ENCODE peak calls at places on chromosomes 1 and 21, in six cellular contexts. T, N, W, B, F and M are unnamed samples.

GRCh38 chr21:33640697-33641338 is 723 bp downstream of the CRYZL1 start:
- DNase-seq in T (peak), N (peak), W (peak), B (no peak), F (no peak), M (no peak)

GRCh38 chr1:226643167-226643566 is 94.6 kb downstream of the STUM start:
- DNase-seq in T (peak), N (peak), W (no peak), B (peak), F (peak), M (peak)

GRCh38 chr1:212565079-212565478 is 43.5 kb upstream of the ATF3 start:
- DNase-seq in T (no peak), N (no peak), W (no peak), B (no peak), F (no peak), M (no peak)

GRCh38 chr21:14482165-14482564 is 64.0 kb downstream of the SAMSN1 start:
- DNase-seq in T (no peak), N (no peak), W (no peak), B (no peak), F (no peak), M (no peak)

GRCh38 chr1:16321176-16321867 is 31.0 kb downstream of the FBXO42 start:
- DNase-seq in T (no peak), N (peak), W (no peak), B (peak), F (no peak), M (no peak)

GRCh38 chr1:43479414-43479813 is 25.7 kb upstream of the HYI start:
- DNase-seq in T (no peak), N (no peak), W (no peak), B (no peak), F (no peak), M (no peak)

GRCh38 chr1:173377266-173377665 is 99.9 kb upstream of the PRDX6 start:
- DNase-seq in T (no peak), N (no peak), W (no peak), B (no peak), F (no peak), M (no peak)

GRCh38 chr1:215566556-215567490 is at the start of gene KCTD3:
- DNase-seq in T (no peak), N (peak), W (peak), B (peak), F (peak), M (peak)

GRCh38 chr1:8663915-8664331 is 153.5 kb downstream of the RERE start:
- DNase-seq in T (no peak), N (peak), W (no peak), B (no peak), F (peak), M (peak)

GRCh38 chr21:40272037-40272436 is 404.8 kb downstream of the PCP4 start:
- DNase-seq in T (no peak), N (no peak), W (no peak), B (no peak), F (no peak), M (no peak)

GRCh38 chr1:224528900-224529299 is 87.2 kb upstream of the CNIH3 start:
- DNase-seq in T (no peak), N (peak), W (no peak), B (no peak), F (no peak), M (peak)

GRCh38 chr1:84936116-84936810 is 43.3 kb upstream of the LPAR3 start:
- DNase-seq in T (peak), N (peak), W (peak), B (peak), F (no peak), M (peak)

GRCh38 chr1:220956861-220957605 is 77.8 kb downstream of the HLX start:
- DNase-seq in T (no peak), N (peak), W (peak), B (peak), F (no peak), M (peak)

DNA sequence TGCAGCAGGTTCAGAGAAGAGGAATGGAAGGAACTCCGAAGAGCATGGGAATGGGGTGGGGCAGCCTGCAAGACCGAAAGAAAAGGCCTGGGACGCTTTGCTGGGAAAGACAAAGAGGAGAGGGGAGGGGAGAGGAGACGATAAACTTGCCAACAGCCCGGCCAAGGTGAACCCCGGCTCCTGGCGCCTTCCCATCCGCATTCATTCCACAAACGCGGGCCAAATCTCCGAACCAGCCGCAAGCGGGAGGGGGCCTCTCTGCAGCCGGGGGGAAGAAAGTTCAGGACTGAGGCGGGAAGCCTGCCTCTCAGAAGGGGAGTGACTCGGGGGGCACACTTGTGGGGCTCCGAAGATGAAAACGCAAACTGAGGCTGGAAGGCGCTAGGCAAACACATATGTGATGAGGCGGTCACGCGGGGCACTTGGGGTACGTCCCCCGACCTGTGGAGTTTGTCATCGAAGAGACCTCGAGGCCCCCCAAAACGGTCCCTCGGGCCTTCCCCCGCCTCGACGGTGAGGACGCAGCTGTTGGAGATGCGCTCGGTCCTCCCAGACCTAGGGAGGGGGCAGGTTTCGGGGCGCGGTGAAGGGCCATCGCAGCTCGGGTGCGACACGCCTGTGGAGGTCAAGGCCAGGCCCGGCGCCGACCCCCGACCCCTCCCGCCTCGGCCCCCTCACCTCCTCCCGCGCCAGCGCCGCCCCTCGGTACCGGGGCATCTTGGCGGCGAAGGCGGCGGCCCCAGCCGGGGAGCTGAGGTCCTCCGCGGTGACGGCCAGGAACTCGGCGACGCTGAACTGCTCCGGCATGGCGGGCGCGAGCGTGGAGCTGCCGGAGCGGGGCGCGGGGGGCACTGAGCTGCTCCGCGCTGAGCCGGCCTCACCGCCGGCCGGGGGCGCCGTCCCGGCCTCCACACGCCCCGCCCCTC is at the start of gene ASAP3:
- DNase-seq in T (no peak), N (peak), W (peak), B (peak), F (peak), M (peak)
- H3K27ac ChIP-seq in T (peak), N (peak), W (no peak), B (peak), F (peak), M (no peak)

GRCh38 chr21:31119199-31119598 is 80.9 kb upstream of the KRTAP19-8 start:
- DNase-seq in T (no peak), N (no peak), W (no peak), B (no peak), F (no peak), M (no peak)

GRCh38 chr21:31115249-31115648 is 77.0 kb upstream of the KRTAP19-8 start:
- DNase-seq in T (no peak), N (no peak), W (no peak), B (no peak), F (no peak), M (no peak)

GRCh38 chr21:31117046-31117916 is 79.0 kb upstream of the KRTAP19-8 start:
- DNase-seq in T (peak), N (peak), W (no peak), B (peak), F (no peak), M (peak)
- H3K4me3 ChIP-seq in T (no peak), N (no peak), W (no peak), B (no peak), F (no peak), M (no peak)

DNA sequence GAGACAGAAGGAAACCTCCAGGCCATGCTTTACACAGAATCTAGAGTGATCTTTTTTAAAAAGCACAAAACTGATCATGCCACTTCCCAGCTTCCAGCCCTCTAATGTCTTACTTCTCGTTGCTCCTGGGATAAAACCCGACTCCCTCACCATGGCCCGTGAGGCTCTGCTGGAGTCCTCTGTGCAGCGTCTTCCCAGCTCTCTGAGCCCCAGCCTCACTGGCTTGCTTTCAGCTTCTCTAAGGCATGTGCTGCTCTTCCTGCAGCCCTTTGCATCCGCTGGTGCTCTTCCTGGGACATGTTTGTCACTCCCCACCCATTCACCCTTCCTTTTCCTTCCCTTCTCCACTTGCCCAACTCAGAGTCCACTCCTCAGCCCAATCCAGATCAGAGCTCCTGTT is 184.1 kb downstream of the AK5 start:
- DNase-seq in T (no peak), N (no peak), W (no peak), B (no peak), F (no peak), M (no peak)
- H3K27ac ChIP-seq in T (no peak), N (no peak), W (no peak), B (no peak), F (no peak), M (no peak)

DNA sequence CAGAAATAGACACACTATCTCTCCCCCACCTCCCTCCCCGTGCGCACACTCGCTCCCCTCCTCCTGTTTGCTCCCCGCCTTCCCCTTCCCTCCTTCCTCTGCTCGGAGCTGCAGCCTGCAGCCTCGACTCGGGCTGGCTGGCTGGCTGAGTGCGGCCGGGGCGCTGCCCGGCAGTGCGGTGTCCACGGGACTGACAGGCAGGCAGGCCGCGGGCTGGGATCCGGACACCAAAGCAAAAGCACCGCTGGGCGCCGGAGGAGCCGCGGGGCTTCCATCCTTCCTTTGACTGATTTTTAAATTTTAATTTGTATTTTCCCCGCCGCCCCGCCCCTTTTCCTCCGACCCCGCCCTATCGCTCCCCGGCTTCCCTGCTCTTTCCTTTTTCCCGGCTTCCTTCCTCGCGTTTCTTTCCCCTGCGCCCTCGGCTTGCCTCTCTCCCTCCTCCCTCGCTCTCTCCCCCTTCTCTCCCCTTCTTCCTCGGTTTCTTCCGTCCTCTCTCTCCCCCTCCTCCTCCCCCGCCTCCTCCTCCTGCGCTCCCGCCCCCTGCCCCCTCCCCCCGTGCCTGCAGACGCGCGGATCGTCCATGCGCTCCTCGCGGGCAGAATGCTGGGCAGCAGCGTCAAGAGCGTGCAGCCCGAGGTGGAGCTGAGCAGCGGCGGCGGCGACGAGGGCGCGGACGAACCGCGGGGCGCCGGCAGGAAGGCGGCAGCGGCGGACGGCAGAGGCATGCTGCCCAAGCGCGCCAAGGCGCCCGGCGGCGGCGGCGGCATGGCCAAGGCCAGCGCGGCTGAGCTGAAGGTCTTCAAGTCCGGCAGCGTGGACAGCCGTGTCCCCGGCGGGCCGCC is 109.4 kb downstream of the NAV1 start:
- DNase-seq in T (no peak), N (peak), W (peak), B (peak), F (peak), M (no peak)
- H3K4me3 ChIP-seq in T (peak), N (peak), W (peak), B (peak), F (peak), M (peak)

GRCh38 chr1:55582078-55582477 is 366.9 kb upstream of the USP24 start:
- DNase-seq in T (no peak), N (no peak), W (no peak), B (peak), F (no peak), M (no peak)

GRCh38 chr1:55585402-55585792 is 370.2 kb upstream of the USP24 start:
- DNase-seq in T (no peak), N (no peak), W (no peak), B (no peak), F (no peak), M (no peak)

GRCh38 chr1:55584521-55585401 is 369.6 kb upstream of the USP24 start:
- DNase-seq in T (no peak), N (peak), W (peak), B (peak), F (no peak), M (no peak)

GRCh38 chr1:55579332-55579996 is 364.3 kb upstream of the USP24 start:
- DNase-seq in T (no peak), N (no peak), W (no peak), B (no peak), F (no peak), M (no peak)

DNA sequence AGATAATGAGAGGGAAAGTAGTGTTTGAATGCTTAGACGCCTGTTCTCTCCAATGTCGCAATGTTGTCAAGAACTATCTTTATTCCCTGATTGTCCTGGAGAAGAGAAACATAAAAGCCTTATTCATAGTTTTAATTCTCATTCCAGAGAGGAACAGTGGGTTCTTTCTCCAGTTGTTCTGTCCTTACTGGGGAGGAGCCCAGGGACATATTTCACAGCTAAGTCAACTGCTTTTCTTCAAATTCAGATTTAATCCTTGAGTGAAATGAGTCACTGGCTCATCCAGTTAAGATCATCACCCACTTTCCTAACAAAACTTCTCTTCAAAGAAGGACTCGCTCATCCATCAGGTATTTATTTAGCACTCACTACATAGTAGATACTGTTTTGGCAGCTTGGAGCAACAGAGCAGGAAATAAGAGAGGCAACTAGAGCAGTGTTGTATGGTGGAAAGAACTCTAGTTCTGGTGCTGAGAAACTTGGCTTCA is 365.7 kb upstream of the USP24 start:
- DNase-seq in T (peak), N (peak), W (no peak), B (peak), F (no peak), M (no peak)
- H3K27ac ChIP-seq in T (no peak), N (no peak), W (no peak), B (peak), F (no peak), M (peak)